ENCODE peak calls at places on chromosomes 1 and 21, in seven cellular contexts. R, X, V, O, Q, J and Y are unnamed samples.
A peak's percentile ranks its signal among the peaks of the same experiment; 100 is the strongest.

GRCh38 chr1:15684042-15684461 is at the start of gene PLEKHM2:
- DNase-seq in Q (no peak), V (no peak), X (no peak), J (no peak), O (peak; percentile 88), R (peak; percentile 93), Y (peak; percentile 48)

GRCh38 chr1:198443374-198444233 is 96.9 kb downstream of the ATP6V1G3 start:
- DNase-seq in X (no peak), Q (peak; percentile 48), O (no peak), V (peak; percentile 98), R (no peak), J (no peak), Y (no peak)

GRCh38 chr1:74964508-74964907 is 169.7 kb upstream of the LHX8 start:
- DNase-seq in V (no peak), Q (no peak), R (peak; percentile 56), O (no peak), J (no peak), X (no peak), Y (no peak)

GRCh38 chr1:217471403-217471802 is 159.5 kb downstream of the GPATCH2 start:
- DNase-seq in Q (no peak), O (no peak), R (peak; percentile 5), V (no peak), X (no peak), J (no peak), Y (no peak)

GRCh38 chr1:165903672-165904071 is 76.3 kb downstream of the UCK2 start:
- DNase-seq in V (no peak), J (no peak), R (no peak), Q (no peak), O (no peak), X (no peak), Y (no peak)

GRCh38 chr1:7560128-7560527 is 211.0 kb upstream of the VAMP3 start:
- DNase-seq in Q (no peak), R (no peak), O (no peak), X (no peak), J (no peak), V (no peak), Y (no peak)

GRCh38 chr1:38444311-38444710 is 397.7 kb upstream of the POU3F1 start:
- DNase-seq in J (no peak), O (no peak), V (no peak), Q (no peak), R (no peak), X (peak; percentile 33), Y (no peak)

GRCh38 chr1:110203021-110203661 is 7.0 kb upstream of the KCNC4 start:
- DNase-seq in R (peak; percentile 72), Q (peak; percentile 50), X (peak; percentile 81), O (peak; percentile 65), J (peak; percentile 17), V (peak; percentile 55), Y (no peak)

GRCh38 chr1:223853748-223854147 is 8.0 kb upstream of the TP53BP2 start:
- DNase-seq in R (no peak), V (no peak), O (no peak), X (no peak), J (no peak), Q (no peak), Y (no peak)

GRCh38 chr1:145747398-145748247 is 28.3 kb downstream of the CD160 start:
- DNase-seq in V (no peak), R (no peak), J (no peak), X (no peak), Q (no peak), O (no peak), Y (no peak)

GRCh38 chr1:145751491-145752021 is 32.3 kb downstream of the CD160 start:
- DNase-seq in V (no peak), O (no peak), R (no peak), J (no peak), X (no peak), Q (no peak), Y (no peak)

GRCh38 chr1:145750444-145750843 is 31.1 kb downstream of the CD160 start:
- DNase-seq in J (no peak), V (no peak), Q (no peak), R (no peak), O (no peak), X (no peak), Y (no peak)
- TF ChIP-seq JUND in J (no peak), V (no peak), Q (no peak), R (no peak), O (no peak), X (no peak), Y (no peak)

DNA sequence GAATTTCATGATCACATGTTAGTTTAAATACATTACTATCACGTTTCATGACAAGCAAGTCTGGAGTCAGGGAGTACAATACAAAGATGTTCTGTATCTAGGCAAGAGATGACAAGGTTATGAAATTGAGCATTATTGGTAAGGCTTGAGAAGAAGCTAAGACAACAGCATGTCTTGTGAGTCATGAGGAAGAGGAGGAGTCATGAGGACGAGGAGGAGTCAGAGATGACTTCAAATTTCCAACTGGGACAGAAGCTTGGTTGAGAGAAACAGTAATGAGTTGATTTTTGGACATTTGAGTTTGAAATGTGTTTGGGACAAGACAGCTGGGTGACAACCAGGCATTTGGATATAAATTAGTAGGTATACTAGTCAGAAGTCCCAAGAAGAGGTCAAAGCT is 4.3 kb upstream of the UBE2U start:
- DNase-seq in J (no peak), V (no peak), R (no peak), Q (no peak), X (no peak), O (no peak), Y (no peak)
- TF ChIP-seq JUND in J (no peak), V (no peak), R (no peak), Q (no peak), X (no peak), O (no peak), Y (no peak)

GRCh38 chr1:197439708-197440107 is 171.7 kb downstream of the CRB1 start:
- DNase-seq in O (no peak), V (no peak), J (no peak), Q (no peak), X (no peak), R (no peak), Y (no peak)
- TF ChIP-seq JUND in O (no peak), V (no peak), J (no peak), Q (no peak), X (no peak), R (no peak), Y (no peak)

GRCh38 chr21:29074783-29075182 is 1.3 kb upstream of the CCT8 start:
- DNase-seq in X (no peak), R (no peak), V (no peak), O (no peak), Q (no peak), J (no peak), Y (no peak)

GRCh38 chr21:29073222-29074006 is at the start of gene CCT8:
- DNase-seq in V (peak; percentile 99), R (peak; percentile 98), Q (peak; percentile 98), J (peak; percentile 98), X (peak; percentile 94), O (peak; percentile 99), Y (peak; percentile 84)

GRCh38 chr21:29077651-29078090 is 4.2 kb upstream of the CCT8 start:
- DNase-seq in X (no peak), Q (no peak), R (no peak), V (no peak), J (peak; percentile 45), O (no peak), Y (no peak)

GRCh38 chr21:29074007-29074376 is 544 bp upstream of the CCT8 start:
- DNase-seq in X (no peak), J (no peak), O (no peak), R (no peak), Q (no peak), V (no peak), Y (peak; percentile 21)

GRCh38 chr21:29075706-29076447 is 2.4 kb upstream of the CCT8 start:
- DNase-seq in R (no peak), O (no peak), Q (no peak), J (no peak), X (no peak), V (peak; percentile 61), Y (no peak)
- TF ChIP-seq JUND in R (no peak), O (no peak), Q (no peak), J (no peak), X (no peak), V (peak; percentile 63), Y (no peak)